ENCODE peak calls at places on chromosomes 5 and 9, in six cellular contexts. W is CD8-positive, alpha-beta T cell; K is tibial nerve; M is sigmoid colon; A is spleen; G is Peyer's patch. C is an unnamed sample. For H3K9me3, the result is how much of the 10 kb centered on the place peaks cover.

GRCh38 chr5:20949636-20950035 is 961.6 kb upstream of the CDH18 start:
- DNase-seq in W (no peak), A (no peak), M (no peak), K (no peak), G (no peak), C (no peak)

GRCh38 chr5:97876272-97876671 is 693.2 kb upstream of the RIOK2 start:
- DNase-seq in G (no peak), A (no peak), M (no peak), K (no peak), W (no peak), C (no peak)

GRCh38 chr9:89477811-89478583 is 19.9 kb downstream of the SEMA4D start:
- DNase-seq in K (peak), W (peak), M (peak), A (no peak), G (no peak), C (no peak)

GRCh38 chr9:104934686-104935413 is 6.9 kb upstream of the ABCA1 start:
- DNase-seq in K (no peak), M (no peak), A (no peak), G (no peak), W (no peak), C (no peak)

GRCh38 chr9:9498846-9499245 is 1114.0 kb downstream of the PTPRD start:
- DNase-seq in K (no peak), W (no peak), A (no peak), G (no peak), M (no peak), C (no peak)

GRCh38 chr5:135477594-135477993 is 25.4 kb upstream of the TIFAB start:
- DNase-seq in K (no peak), A (no peak), G (no peak), M (peak), W (no peak), C (no peak)

GRCh38 chr5:172661536-172661935 is 20.5 kb downstream of the NEURL1B start:
- DNase-seq in G (no peak), A (peak), K (no peak), W (no peak), M (peak), C (no peak)

GRCh38 chr9:104993291-104993963 is 65.5 kb upstream of the ABCA1 start:
- DNase-seq in A (peak), W (peak), K (peak), M (peak), G (peak), C (no peak)

GRCh38 chr5:96771395-96771794 is 36.4 kb downstream of the ERAP1 start:
- DNase-seq in G (no peak), K (no peak), A (no peak), M (no peak), W (no peak), C (no peak)

GRCh38 chr5:14580037-14581034 is 1.3 kb upstream of the OTULINL start:
- DNase-seq in A (no peak), G (no peak), M (no peak), W (no peak), K (no peak), C (no peak)

GRCh38 chr9:105459329-105459728 is 11.5 kb downstream of the FSD1L start:
- DNase-seq in M (no peak), A (no peak), G (no peak), W (no peak), K (no peak), C (no peak)

DNA sequence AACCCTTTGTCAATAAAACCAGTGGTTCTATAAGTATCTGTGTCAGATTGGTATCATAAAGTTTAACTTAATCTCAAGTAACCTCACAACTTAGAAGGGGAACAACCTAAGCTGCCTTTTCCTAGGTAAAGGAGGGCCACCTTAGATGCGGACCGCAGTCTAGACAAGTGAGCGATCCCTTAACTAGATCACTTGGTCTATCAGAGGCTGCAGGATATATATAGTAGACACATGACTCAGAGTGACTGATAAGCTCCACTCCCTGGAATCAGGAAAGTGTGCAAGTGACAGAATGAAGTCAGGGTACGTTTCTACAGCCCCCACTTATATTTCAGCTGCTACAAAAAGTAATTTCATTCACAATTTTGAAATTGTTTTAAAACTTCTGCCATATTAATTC is 7.4 kb downstream of the REEP5 start:
- DNase-seq in W (no peak), M (no peak), G (no peak), K (no peak), A (no peak), C (no peak)
- H3K27ac ChIP-seq in W (no peak), M (no peak), G (no peak), K (no peak), A (no peak), C (no peak)

GRCh38 chr5:67094476-67095300 is 101.9 kb downstream of the CD180 start:
- DNase-seq in G (no peak), M (no peak), K (peak), A (no peak), W (no peak), C (no peak)

GRCh38 chr5:67090040-67090439 is 106.6 kb downstream of the CD180 start:
- DNase-seq in W (no peak), M (no peak), A (no peak), G (no peak), K (no peak), C (no peak)

GRCh38 chr5:67093259-67093658 is 103.3 kb downstream of the CD180 start:
- DNase-seq in G (no peak), A (no peak), K (no peak), M (no peak), W (no peak), C (no peak)

GRCh38 chr5:67090593-67090992 is 106.0 kb downstream of the CD180 start:
- DNase-seq in A (no peak), G (no peak), M (no peak), K (no peak), W (no peak), C (no peak)

GRCh38 chr5:67092447-67093023 is 104.1 kb downstream of the CD180 start:
- DNase-seq in K (no peak), A (no peak), M (no peak), W (no peak), G (no peak), C (no peak)
- TF ChIP-seq CTCF in K (no peak), A (no peak), M (no peak), W (no peak), G (no peak), C (no peak)

GRCh38 chr9:93992830-93993229 is 37.7 kb upstream of the BARX1 start:
- DNase-seq in G (no peak), W (no peak), K (no peak), A (no peak), M (no peak), C (no peak)

GRCh38 chr9:93984860-93985259 is 29.7 kb upstream of the BARX1 start:
- DNase-seq in K (no peak), A (no peak), G (no peak), W (no peak), M (no peak), C (no peak)

GRCh38 chr9:93990448-93990847 is 35.3 kb upstream of the BARX1 start:
- DNase-seq in M (no peak), G (no peak), W (no peak), A (no peak), K (no peak), C (no peak)

DNA sequence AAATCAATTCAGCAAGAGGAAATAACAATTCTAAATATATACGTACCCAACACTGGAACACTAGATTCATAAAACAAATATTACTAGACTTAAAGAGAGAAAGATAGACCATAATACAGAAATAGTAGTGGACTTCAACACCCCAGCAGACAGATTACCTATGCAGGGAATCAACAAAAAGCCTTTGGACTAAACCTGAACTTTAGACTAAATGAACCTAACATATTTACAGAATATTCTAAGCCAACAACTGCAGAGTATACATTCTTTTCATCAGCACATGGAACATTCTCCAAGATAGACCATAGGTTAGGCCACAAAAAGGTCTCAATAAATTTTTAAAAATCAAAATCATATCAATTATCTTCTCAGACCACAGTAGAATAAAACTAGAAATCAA is 32.9 kb upstream of the BARX1 start:
- DNase-seq in W (no peak), A (no peak), G (no peak), K (no peak), M (no peak), C (no peak)
- H3K9me3 ChIP-seq in W (under half), A (half or more), G (under half), K (under half), M (under half), C (under half)

GRCh38 chr9:108672475-108673065 is 183.2 kb downstream of the ACTL7B start:
- DNase-seq in G (no peak), A (no peak), W (no peak), K (no peak), M (no peak), C (no peak)
- H3K27ac ChIP-seq in G (no peak), A (no peak), W (no peak), K (no peak), M (no peak), C (no peak)

DNA sequence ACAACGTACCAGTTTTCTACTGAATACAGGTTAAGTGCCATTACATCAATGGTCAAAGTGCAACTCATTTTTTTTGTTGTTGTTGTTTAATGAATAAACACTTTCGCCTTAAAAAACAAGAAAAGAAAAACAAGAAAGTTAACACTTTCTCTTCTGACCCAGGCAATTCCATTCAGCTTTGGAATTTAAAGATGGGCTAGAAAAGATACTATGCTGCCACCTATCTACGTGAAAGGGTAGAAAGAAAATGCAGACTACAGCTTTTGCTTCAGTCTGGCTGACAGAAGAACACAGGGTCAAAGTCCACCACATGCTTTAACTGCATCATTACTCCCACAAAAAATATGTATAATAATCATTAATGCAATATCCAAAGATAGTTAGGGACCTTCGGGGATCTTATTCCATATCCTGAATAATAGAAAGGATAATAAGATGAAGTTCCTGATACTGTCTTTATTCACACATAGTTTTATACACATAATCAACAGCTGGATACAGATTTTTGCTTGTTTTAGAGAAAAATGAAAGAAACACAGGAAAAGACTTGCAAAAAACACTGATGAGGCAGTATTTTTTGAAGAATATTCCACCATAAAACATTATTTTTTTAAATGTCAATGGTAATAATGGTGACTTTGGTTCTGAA is 40.4 kb downstream of the ZDHHC21 start:
- DNase-seq in M (no peak), A (no peak), G (no peak), W (no peak), K (no peak), C (no peak)
- TF ChIP-seq CTCF in M (peak), A (no peak), G (peak), W (no peak), K (peak), C (no peak)

DNA sequence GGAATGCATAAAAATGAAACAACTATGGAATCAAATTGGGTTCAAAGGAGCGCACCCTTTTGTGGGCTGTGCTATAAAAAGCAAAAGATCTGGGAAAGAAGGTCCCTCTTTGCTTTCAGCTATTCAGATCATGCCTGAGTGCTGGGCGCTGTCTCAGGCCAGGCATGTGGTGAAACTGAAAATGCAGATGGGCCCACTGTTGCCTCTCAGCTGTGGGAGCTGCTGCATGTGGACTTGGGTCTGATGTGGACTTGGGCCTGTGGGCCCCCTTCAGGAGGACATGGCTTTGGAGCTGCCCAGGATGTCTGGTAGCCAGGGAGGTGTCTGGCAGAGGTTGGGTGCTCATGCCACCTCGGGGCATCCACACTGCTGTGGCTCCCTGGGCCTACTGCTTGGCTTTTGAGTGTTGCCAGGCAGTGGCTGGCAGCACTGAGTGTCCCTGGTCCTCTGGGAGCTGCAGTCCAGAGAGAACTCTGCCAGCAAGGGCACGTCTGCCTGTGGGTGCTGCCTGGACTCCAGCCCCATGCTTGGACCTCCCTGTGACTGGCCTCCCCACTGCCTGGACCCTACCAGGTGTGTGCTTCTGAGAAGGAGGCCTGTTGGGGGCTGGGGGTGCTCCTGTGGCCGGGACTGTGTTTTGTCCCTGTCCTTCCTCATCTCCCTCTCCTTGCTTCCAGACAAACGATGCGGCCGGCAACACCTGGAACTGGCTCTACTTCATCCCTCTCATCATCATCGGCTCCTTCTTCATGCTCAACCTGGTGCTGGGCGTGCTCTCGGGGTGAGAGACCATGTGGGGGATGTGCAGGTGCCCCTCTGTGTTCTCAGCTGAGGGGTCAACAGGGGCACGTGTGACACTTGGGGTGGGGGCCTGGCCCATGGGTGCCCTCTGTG is 74.3 kb downstream of the CACNA1B start:
- DNase-seq in K (no peak), W (no peak), A (no peak), M (no peak), G (no peak), C (no peak)
- H3K9me3 ChIP-seq in K (under half), W (under half), A (under half), M (under half), G (under half), C (under half)